ENCODE peak calls at places on chromosomes 12 and 14, in eight cellular contexts. H, Y, N, T, I, A, V and S are unnamed samples.

GRCh38 chr12:130831876-130832405 is 7.1 kb downstream of the STX2 start:
- DNase-seq in H (no peak), Y (no peak), N (no peak), T (no peak), I (peak), A (no peak), V (no peak), S (no peak)

GRCh38 chr12:20716037-20716436 is 20.9 kb downstream of the SLCO1C1 start:
- DNase-seq in H (no peak), Y (no peak), N (no peak), T (peak), I (no peak), A (no peak), V (no peak), S (no peak)

GRCh38 chr14:92074555-92074954 is 31.8 kb downstream of the ATXN3 start:
- DNase-seq in H (no peak), Y (no peak), N (no peak), T (no peak), I (no peak), A (no peak), V (no peak), S (no peak)

GRCh38 chr14:90557516-90557915 is 160.7 kb downstream of the CALM1 start:
- DNase-seq in H (no peak), Y (no peak), N (no peak), T (no peak), I (no peak), A (no peak), V (no peak), S (no peak)

GRCh38 chr12:96383371-96383770 is 16.9 kb downstream of the CDK17 start:
- DNase-seq in H (no peak), Y (no peak), N (no peak), T (no peak), I (no peak), A (no peak), V (no peak), S (no peak)

GRCh38 chr12:56724660-56724988 is 475 bp downstream of the NACA start:
- DNase-seq in H (no peak), Y (no peak), N (peak), T (no peak), I (no peak), A (no peak), V (no peak), S (no peak)

GRCh38 chr14:96565811-96566210 is 63.6 kb downstream of the PAPOLA start:
- DNase-seq in H (no peak), Y (no peak), N (no peak), T (no peak), I (no peak), A (no peak), V (no peak), S (no peak)

GRCh38 chr12:14771651-14772137 is 31.6 kb downstream of the WBP11 start:
- DNase-seq in H (no peak), Y (no peak), N (no peak), T (no peak), I (no peak), A (no peak), V (no peak), S (no peak)

GRCh38 chr12:25866586-25867378 is 91.7 kb upstream of the RASSF8 start:
- DNase-seq in H (no peak), Y (no peak), N (no peak), T (no peak), I (no peak), A (no peak), V (no peak), S (no peak)

GRCh38 chr12:67430708-67431335 is 161.7 kb downstream of the CAND1 start:
- DNase-seq in H (no peak), Y (no peak), N (no peak), T (no peak), I (peak), A (no peak), V (no peak), S (no peak)

GRCh38 chr12:105204916-105205315 is 31.1 kb downstream of the APPL2 start:
- DNase-seq in H (peak), Y (peak), N (no peak), T (no peak), I (no peak), A (no peak), V (no peak), S (no peak)

GRCh38 chr12:103333676-103334075 is 162.1 kb downstream of the C12orf42 start:
- DNase-seq in H (no peak), Y (no peak), N (no peak), T (no peak), I (peak), A (no peak), V (no peak), S (no peak)